ENCODE peak calls at places on chromosomes 16 and 17, in four cellular contexts. One of them, this sample, is unnamed.

GRCh38 chr17:61411114-61411943 is 11.7 kb downstream of the TBX2 start:
- DNase-seq in tibial artery: peak; percentile 54
- DNase-seq in dorsolateral prefrontal cortex: peak; percentile 26
- DNase-seq in testis: no peak
- DNase-seq in this sample: peak; percentile 71

GRCh38 chr17:66535611-66536010 is 233.2 kb downstream of the PRKCA start:
- DNase-seq in dorsolateral prefrontal cortex: no peak
- DNase-seq in tibial artery: no peak
- DNase-seq in testis: no peak
- DNase-seq in this sample: no peak

GRCh38 chr16:70735141-70735979 is 49.5 kb upstream of the MTSS2 start:
- DNase-seq in testis: peak; percentile 63
- DNase-seq in dorsolateral prefrontal cortex: no peak
- DNase-seq in tibial artery: peak; percentile 54
- DNase-seq in this sample: peak; percentile 76

GRCh38 chr17:62696726-62697490 is 69.4 kb downstream of the MRC2 start:
- DNase-seq in testis: peak; percentile 69
- DNase-seq in tibial artery: no peak
- DNase-seq in dorsolateral prefrontal cortex: no peak
- DNase-seq in this sample: no peak

GRCh38 chr17:72030067-72030899 is 90.5 kb upstream of the SOX9 start:
- DNase-seq in tibial artery: no peak
- DNase-seq in testis: peak; percentile 70
- DNase-seq in dorsolateral prefrontal cortex: peak; percentile 46
- DNase-seq in this sample: peak; percentile 16

GRCh38 chr16:1214693-1215092 is 10.4 kb downstream of the TPSG1 start:
- DNase-seq in testis: no peak
- DNase-seq in tibial artery: no peak
- DNase-seq in dorsolateral prefrontal cortex: no peak
- DNase-seq in this sample: no peak

GRCh38 chr17:18025596-18026407 is 13.2 kb downstream of the ATPAF2 start:
- DNase-seq in dorsolateral prefrontal cortex: no peak
- DNase-seq in tibial artery: no peak
- DNase-seq in testis: no peak
- DNase-seq in this sample: no peak

GRCh38 chr16:3508736-3509135 is 7.9 kb downstream of the CLUAP1 start:
- DNase-seq in tibial artery: no peak
- DNase-seq in testis: no peak
- DNase-seq in dorsolateral prefrontal cortex: no peak
- DNase-seq in this sample: no peak

GRCh38 chr17:62968445-62968923 is 2.4 kb downstream of the TANC2 start:
- DNase-seq in testis: peak; percentile 72
- DNase-seq in tibial artery: peak; percentile 29
- DNase-seq in dorsolateral prefrontal cortex: peak; percentile 44
- DNase-seq in this sample: peak; percentile 40

GRCh38 chr17:59427996-59428395 is 96.5 kb downstream of the YPEL2 start:
- DNase-seq in testis: no peak
- DNase-seq in tibial artery: no peak
- DNase-seq in dorsolateral prefrontal cortex: no peak
- DNase-seq in this sample: peak; percentile 52

GRCh38 chr17:56913000-56913866 is 616 bp downstream of the TRIM25 start:
- DNase-seq in dorsolateral prefrontal cortex: no peak
- DNase-seq in tibial artery: no peak
- DNase-seq in testis: no peak
- DNase-seq in this sample: peak; percentile 31

GRCh38 chr16:71185366-71185765 is 45.2 kb downstream of the HYDIN start:
- DNase-seq in testis: no peak
- DNase-seq in dorsolateral prefrontal cortex: no peak
- DNase-seq in tibial artery: no peak
- DNase-seq in this sample: no peak

GRCh38 chr16:17612336-17612735 is 141.6 kb upstream of the XYLT1 start:
- DNase-seq in dorsolateral prefrontal cortex: no peak
- DNase-seq in tibial artery: no peak
- DNase-seq in testis: no peak
- DNase-seq in this sample: no peak

GRCh38 chr17:49029841-49030240 is 32.7 kb downstream of the IGF2BP1 start:
- DNase-seq in tibial artery: no peak
- DNase-seq in dorsolateral prefrontal cortex: no peak
- DNase-seq in testis: no peak
- DNase-seq in this sample: no peak

GRCh38 chr17:32142038-32142856 is at the start of gene RHOT1:
- DNase-seq in testis: peak; percentile 72
- DNase-seq in dorsolateral prefrontal cortex: peak; percentile 65
- DNase-seq in tibial artery: peak; percentile 73
- DNase-seq in this sample: peak; percentile 76

GRCh38 chr17:42814633-42815399 is 9.3 kb downstream of the BECN1 start:
- DNase-seq in testis: no peak
- DNase-seq in tibial artery: no peak
- DNase-seq in dorsolateral prefrontal cortex: no peak
- DNase-seq in this sample: no peak

GRCh38 chr17:78105101-78105500 is 23.5 kb downstream of the TMC6 start:
- DNase-seq in tibial artery: no peak
- DNase-seq in testis: no peak
- DNase-seq in dorsolateral prefrontal cortex: no peak
- DNase-seq in this sample: no peak

GRCh38 chr17:45063198-45063597 is 2.1 kb downstream of the NMT1 start:
- DNase-seq in testis: no peak
- DNase-seq in tibial artery: no peak
- DNase-seq in dorsolateral prefrontal cortex: no peak
- DNase-seq in this sample: no peak

GRCh38 chr16:66408181-66409048 is 18.7 kb upstream of the BEAN1 start:
- DNase-seq in dorsolateral prefrontal cortex: no peak
- DNase-seq in testis: peak; percentile 26
- DNase-seq in tibial artery: no peak
- DNase-seq in this sample: no peak

GRCh38 chr17:28861393-28862203 is 6.8 kb downstream of the ERAL1 start:
- DNase-seq in tibial artery: no peak
- DNase-seq in testis: no peak
- DNase-seq in dorsolateral prefrontal cortex: no peak
- DNase-seq in this sample: no peak

GRCh38 chr16:9070295-9070694 is 21.1 kb upstream of the HAPSTR1 start:
- DNase-seq in testis: no peak
- DNase-seq in tibial artery: no peak
- DNase-seq in dorsolateral prefrontal cortex: no peak
- DNase-seq in this sample: no peak

GRCh38 chr17:65104973-65105372 is 32.2 kb upstream of the RGS9 start:
- DNase-seq in tibial artery: no peak
- DNase-seq in testis: no peak
- DNase-seq in dorsolateral prefrontal cortex: no peak
- DNase-seq in this sample: no peak
- H3K27ac ChIP-seq in tibial artery: no peak overlapping the region
- H3K27ac ChIP-seq in testis: no peak overlapping the region
- H3K27ac ChIP-seq in dorsolateral prefrontal cortex: peak overlapping the region; percentile 21
- H3K27ac ChIP-seq in this sample: no peak overlapping the region

GRCh38 chr17:7575481-7575883 is 4.0 kb upstream of the CD68 start:
- DNase-seq in tibial artery: no peak
- DNase-seq in dorsolateral prefrontal cortex: no peak
- DNase-seq in testis: no peak
- DNase-seq in this sample: no peak
- H3K27ac ChIP-seq in tibial artery: peak overlapping the region; percentile 100
- H3K27ac ChIP-seq in dorsolateral prefrontal cortex: no peak overlapping the region
- H3K27ac ChIP-seq in testis: no peak overlapping the region
- H3K27ac ChIP-seq in this sample: no peak overlapping the region

DNA sequence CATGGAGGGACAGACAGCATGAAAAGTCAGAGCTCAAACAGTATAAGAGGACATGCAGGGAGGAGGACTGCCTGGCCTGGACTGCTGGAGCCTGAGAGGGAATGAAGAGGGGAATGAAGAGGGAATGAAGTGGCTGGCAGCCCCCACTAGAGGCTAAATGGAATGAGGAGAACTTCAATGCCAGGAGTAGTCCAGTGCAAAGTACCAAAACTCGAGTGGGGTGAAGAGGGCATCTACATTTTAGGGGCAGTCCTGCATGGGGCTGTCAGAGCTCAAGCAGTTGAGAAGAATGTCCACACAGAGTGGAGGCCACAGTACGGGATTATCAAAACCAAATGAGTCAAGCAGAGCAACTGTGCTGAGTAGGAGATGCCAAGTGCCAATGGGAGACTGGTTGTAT is 22.9 kb downstream of the IKZF3 start:
- DNase-seq in tibial artery: no peak
- DNase-seq in dorsolateral prefrontal cortex: no peak
- DNase-seq in testis: no peak
- DNase-seq in this sample: no peak
- H3K27ac ChIP-seq in tibial artery: no peak overlapping the region
- H3K27ac ChIP-seq in dorsolateral prefrontal cortex: no peak overlapping the region
- H3K27ac ChIP-seq in testis: no peak overlapping the region
- H3K27ac ChIP-seq in this sample: no peak overlapping the region

GRCh38 chr16:11673091-11674000 is 5.1 kb downstream of the SNN start:
- DNase-seq in tibial artery: no peak
- DNase-seq in testis: no peak
- DNase-seq in dorsolateral prefrontal cortex: no peak
- DNase-seq in this sample: no peak
- H3K27ac ChIP-seq in tibial artery: peak overlapping the region; percentile 59
- H3K27ac ChIP-seq in testis: no peak overlapping the region
- H3K27ac ChIP-seq in dorsolateral prefrontal cortex: peak overlapping the region; percentile 82
- H3K27ac ChIP-seq in this sample: peak overlapping the region; percentile 25

DNA sequence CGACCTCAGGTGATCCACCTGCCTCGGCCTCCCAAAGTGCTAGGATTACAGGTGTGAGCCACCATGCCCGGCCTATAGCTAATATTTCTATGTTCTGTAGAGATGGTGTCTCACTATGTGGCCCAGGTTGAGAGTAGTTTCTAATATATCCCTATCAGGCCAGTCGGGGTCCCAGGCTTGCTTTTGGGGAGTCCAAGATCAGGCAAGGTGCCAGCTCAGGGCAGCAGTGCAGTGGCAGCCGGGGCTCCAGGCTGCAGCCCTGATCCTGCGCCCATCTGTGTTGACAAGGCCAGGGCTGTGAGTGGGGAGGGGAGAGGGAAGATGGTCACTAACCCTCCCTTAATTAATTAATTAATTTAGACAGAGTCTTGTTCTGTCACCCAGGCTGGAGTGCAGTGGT is 77.6 kb upstream of the CDC42EP4 start:
- DNase-seq in dorsolateral prefrontal cortex: no peak
- DNase-seq in testis: no peak
- DNase-seq in tibial artery: no peak
- DNase-seq in this sample: no peak
- H3K27ac ChIP-seq in dorsolateral prefrontal cortex: no peak overlapping the region
- H3K27ac ChIP-seq in testis: no peak overlapping the region
- H3K27ac ChIP-seq in tibial artery: no peak overlapping the region
- H3K27ac ChIP-seq in this sample: no peak overlapping the region

DNA sequence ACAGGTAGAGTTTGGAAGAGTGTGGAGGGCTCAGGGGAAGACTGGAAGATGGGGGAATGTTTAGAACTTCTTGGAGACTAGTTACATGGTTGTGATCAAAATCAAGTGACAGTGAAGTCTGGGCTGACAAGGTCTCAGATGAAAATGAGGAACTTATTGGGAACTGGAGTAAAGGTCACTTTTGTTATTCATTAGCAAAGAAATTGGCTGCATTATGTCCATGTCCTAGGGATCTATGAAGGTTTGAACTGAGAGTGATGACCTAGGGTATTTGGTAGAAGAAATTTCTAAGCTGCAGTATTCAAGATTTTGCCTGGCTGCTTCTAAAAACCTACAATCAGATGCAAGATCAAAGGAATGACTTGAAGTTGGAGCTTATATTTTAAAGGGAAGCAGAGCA is 747.1 kb downstream of the KCNJ2 start:
- DNase-seq in tibial artery: no peak
- DNase-seq in testis: no peak
- DNase-seq in dorsolateral prefrontal cortex: no peak
- DNase-seq in this sample: no peak
- H3K27ac ChIP-seq in tibial artery: no peak overlapping the region
- H3K27ac ChIP-seq in testis: no peak overlapping the region
- H3K27ac ChIP-seq in dorsolateral prefrontal cortex: no peak overlapping the region
- H3K27ac ChIP-seq in this sample: no peak overlapping the region